ENCODE peak calls at places on chromosome 16, in six cellular contexts. U is cardiac muscle cell, L is hepatocyte, K is tibial nerve, F is thyroid gland, G is IMR-90. D is an unnamed sample. For H3K4me1 and H3K36me3, the result is how much of the 10 kb centered on the place peaks cover.

GRCh38 chr16:1343428-1344242 is 8.0 kb downstream of the TSR3 start:
- DNase-seq in U (no peak), L (no peak), K (no peak), F (no peak), G (no peak), D (peak)

GRCh38 chr16:77469639-77470038 is 34.8 kb upstream of the ADAMTS18 start:
- DNase-seq in U (no peak), L (no peak), K (no peak), F (no peak), G (no peak), D (no peak)

GRCh38 chr16:69509125-69509524 is 56.6 kb upstream of the NFAT5 start:
- DNase-seq in U (no peak), L (no peak), K (no peak), F (no peak), G (no peak), D (no peak)

GRCh38 chr16:85750827-85751641 is at the start of gene C16orf74:
- DNase-seq in U (peak), L (peak), K (no peak), F (peak), G (peak), D (peak)

GRCh38 chr16:57282510-57283213 is 1.8 kb downstream of the PLLP start:
- DNase-seq in U (no peak), L (no peak), K (no peak), F (peak), G (no peak), D (no peak)

GRCh38 chr16:30075503-30076275 is at the start of gene PPP4C:
- DNase-seq in U (peak), L (peak), K (peak), F (peak), G (peak), D (peak)

GRCh38 chr16:85995591-85996461 is 96.9 kb downstream of the IRF8 start:
- DNase-seq in U (no peak), L (peak), K (no peak), F (no peak), G (no peak), D (no peak)

GRCh38 chr16:81608515-81609209 is 164.1 kb downstream of the CMIP start:
- DNase-seq in U (peak), L (no peak), K (peak), F (no peak), G (peak), D (no peak)

GRCh38 chr16:1278456-1278855 is 22.6 kb downstream of the TPSD1 start:
- DNase-seq in U (no peak), L (no peak), K (no peak), F (no peak), G (no peak), D (peak)

GRCh38 chr16:48381201-48381600 is 4.0 kb downstream of the SIAH1 start:
- DNase-seq in U (peak), L (no peak), K (no peak), F (no peak), G (peak), D (no peak)

GRCh38 chr16:2939968-2940367 is 24.1 kb upstream of the KREMEN2 start:
- DNase-seq in U (no peak), L (no peak), K (no peak), F (no peak), G (no peak), D (no peak)

GRCh38 chr16:29915590-29916247 is 10.3 kb downstream of the KCTD13 start:
- DNase-seq in U (peak), L (no peak), K (no peak), F (no peak), G (peak), D (no peak)

GRCh38 chr16:79912592-79913310 is 312.2 kb upstream of the MAF start:
- DNase-seq in U (no peak), L (no peak), K (no peak), F (no peak), G (no peak), D (no peak)

GRCh38 chr16:81004646-81005353 is 1.9 kb downstream of the CMC2 start:
- DNase-seq in U (peak), L (peak), K (peak), F (peak), G (peak), D (peak)

GRCh38 chr16:55917373-55917919 is 42.3 kb upstream of the CES5A start:
- DNase-seq in U (no peak), L (no peak), K (no peak), F (no peak), G (no peak), D (no peak)

GRCh38 chr16:79751785-79752184 is 151.2 kb upstream of the MAF start:
- DNase-seq in U (peak), L (no peak), K (peak), F (no peak), G (no peak), D (peak)

GRCh38 chr16:47939690-47940089 is 216.1 kb downstream of the ABCC12 start:
- DNase-seq in U (no peak), L (peak), K (no peak), F (no peak), G (no peak), D (no peak)

GRCh38 chr16:52546291-52546941 is 527 bp downstream of the TOX3 start:
- DNase-seq in U (no peak), L (peak), K (no peak), F (no peak), G (no peak), D (no peak)

GRCh38 chr16:4414187-4414909 is 2.0 kb downstream of the CORO7 start:
- DNase-seq in U (no peak), L (no peak), K (no peak), F (no peak), G (no peak), D (no peak)

GRCh38 chr16:26161461-26162180 is 469.9 kb downstream of the HS3ST4 start:
- DNase-seq in U (no peak), L (no peak), K (no peak), F (no peak), G (no peak), D (no peak)

GRCh38 chr16:84143784-84144199 is 1.2 kb downstream of the HSDL1 start:
- DNase-seq in U (peak), L (peak), K (no peak), F (peak), G (no peak), D (no peak)

GRCh38 chr16:62576636-62577035 is 540.4 kb upstream of the CDH8 start:
- DNase-seq in U (no peak), L (no peak), K (no peak), F (no peak), G (no peak), D (no peak)

GRCh38 chr16:123971-124370 is 14.5 kb downstream of the NPRL3 start:
- DNase-seq in U (no peak), L (no peak), K (no peak), F (no peak), G (no peak), D (no peak)

GRCh38 chr16:85959686-85960085 is 60.7 kb downstream of the IRF8 start:
- DNase-seq in U (no peak), L (peak), K (no peak), F (no peak), G (no peak), D (no peak)

GRCh38 chr16:83806036-83806435 is 1.7 kb upstream of the HSBP1 start:
- DNase-seq in U (no peak), L (no peak), K (no peak), F (no peak), G (no peak), D (no peak)

GRCh38 chr16:56424791-56425438 is 430 bp downstream of the AMFR start:
- DNase-seq in U (peak), L (peak), K (peak), F (peak), G (no peak), D (peak)

GRCh38 chr16:396605-397004 is 394 bp upstream of the NME4 start:
- DNase-seq in U (peak), L (peak), K (no peak), F (peak), G (peak), D (peak)

GRCh38 chr16:47581114-47581513 is 120.0 kb downstream of the PHKB start:
- DNase-seq in U (no peak), L (no peak), K (no peak), F (no peak), G (no peak), D (no peak)

GRCh38 chr16:12796498-12796897 is 7.2 kb downstream of the CPPED1 start:
- DNase-seq in U (no peak), L (no peak), K (no peak), F (no peak), G (peak), D (no peak)

GRCh38 chr16:81432899-81433560 is 11.6 kb upstream of the CMIP start:
- DNase-seq in U (no peak), L (no peak), K (no peak), F (no peak), G (no peak), D (no peak)

GRCh38 chr16:89337965-89338364 is 120.5 kb downstream of the ZNF778 start:
- DNase-seq in U (no peak), L (no peak), K (no peak), F (no peak), G (no peak), D (no peak)

GRCh38 chr16:89341697-89342694 is 124.5 kb downstream of the ZNF778 start:
- DNase-seq in U (no peak), L (no peak), K (no peak), F (no peak), G (no peak), D (no peak)

GRCh38 chr16:89341274-89341673 is 123.8 kb downstream of the ZNF778 start:
- DNase-seq in U (no peak), L (no peak), K (no peak), F (no peak), G (no peak), D (no peak)

GRCh38 chr16:89335803-89336485 is 118.4 kb downstream of the ZNF778 start:
- DNase-seq in U (no peak), L (no peak), K (no peak), F (no peak), G (no peak), D (no peak)

DNA sequence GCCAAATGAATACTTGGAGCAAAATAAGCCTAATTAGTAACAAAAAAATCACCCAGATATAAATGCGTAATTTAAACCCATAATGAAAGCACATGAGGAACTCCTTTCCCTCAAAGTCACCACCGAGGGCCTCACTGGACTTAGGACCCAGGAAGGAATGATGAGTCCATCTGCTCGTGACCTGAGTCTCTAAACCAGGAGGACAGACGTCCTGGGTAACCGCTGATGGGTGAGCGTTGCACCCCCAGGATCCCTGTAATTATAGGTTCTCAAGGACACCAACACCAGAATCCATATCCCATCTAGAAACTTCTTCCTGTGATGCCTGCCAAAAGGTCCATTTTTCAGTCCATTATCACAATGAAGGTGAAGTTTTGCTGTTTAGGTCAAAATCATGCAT is 121.4 kb downstream of the ZNF778 start:
- DNase-seq in U (no peak), L (peak), K (no peak), F (no peak), G (no peak), D (no peak)
- H3K4me1 ChIP-seq in U (under half), L (under half), K (under half), F (half or more), G (under half), D (under half)

DNA sequence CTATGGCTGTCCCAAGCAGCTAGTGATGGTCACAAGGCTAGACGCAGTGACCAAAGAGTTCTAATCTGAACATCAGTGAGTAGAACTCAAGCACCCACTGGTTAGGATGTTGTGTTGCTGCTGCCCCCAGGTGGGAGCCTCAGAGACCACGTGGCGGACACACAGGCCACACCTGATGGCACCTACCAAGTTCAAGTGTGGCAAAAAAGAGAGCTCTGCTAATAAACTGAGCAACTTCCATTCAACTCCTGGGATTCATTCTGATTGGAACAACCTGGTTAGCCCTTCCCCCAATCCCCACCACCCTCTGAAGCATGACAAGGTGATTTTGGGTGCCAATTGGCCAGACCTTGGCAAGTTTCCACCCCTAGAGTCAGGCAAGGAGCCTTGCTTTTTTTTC is 3.5 kb upstream of the LCMT1 start:
- DNase-seq in U (no peak), L (no peak), K (no peak), F (no peak), G (no peak), D (no peak)
- H3K36me3 ChIP-seq in U (under half), L (under half), K (under half), F (under half), G (under half), D (under half)

GRCh38 chr16:24093049-24093448 is 163.1 kb upstream of the CACNG3 start:
- DNase-seq in U (no peak), L (no peak), K (no peak), F (no peak), G (no peak), D (no peak)

GRCh38 chr16:24091125-24091524 is 165.0 kb upstream of the CACNG3 start:
- DNase-seq in U (no peak), L (no peak), K (no peak), F (no peak), G (no peak), D (no peak)

GRCh38 chr16:24088767-24089166 is 167.4 kb upstream of the CACNG3 start:
- DNase-seq in U (no peak), L (peak), K (no peak), F (no peak), G (no peak), D (no peak)

GRCh38 chr16:24098896-24099295 is 157.2 kb upstream of the CACNG3 start:
- DNase-seq in U (no peak), L (no peak), K (no peak), F (no peak), G (no peak), D (no peak)

GRCh38 chr16:24094660-24095059 is 161.5 kb upstream of the CACNG3 start:
- DNase-seq in U (no peak), L (no peak), K (no peak), F (no peak), G (no peak), D (no peak)
- H3K4me1 ChIP-seq in U (under half), L (under half), K (under half), F (under half), G (under half), D (under half)

GRCh38 chr16:88723911-88724310 is 17.6 kb downstream of the CTU2 start:
- DNase-seq in U (no peak), L (no peak), K (no peak), F (no peak), G (no peak), D (no peak)

GRCh38 chr16:88722784-88723506 is 16.6 kb downstream of the CTU2 start:
- DNase-seq in U (no peak), L (no peak), K (no peak), F (no peak), G (no peak), D (no peak)

GRCh38 chr16:88724855-88725555 is 18.7 kb downstream of the CTU2 start:
- DNase-seq in U (no peak), L (no peak), K (no peak), F (no peak), G (no peak), D (no peak)

GRCh38 chr16:88721815-88722755 is 15.8 kb downstream of the CTU2 start:
- DNase-seq in U (no peak), L (no peak), K (no peak), F (no peak), G (no peak), D (no peak)

GRCh38 chr16:88723507-88723887 is 17.2 kb downstream of the CTU2 start:
- DNase-seq in U (no peak), L (no peak), K (no peak), F (no peak), G (no peak), D (no peak)
- H3K36me3 ChIP-seq in U (under half), L (under half), K (half or more), F (half or more), G (half or more), D (under half)

GRCh38 chr16:67163164-67163902 is 1.2 kb upstream of the HSF4 start:
- DNase-seq in U (peak), L (no peak), K (peak), F (peak), G (peak), D (peak)

GRCh38 chr16:67163903-67164558 is 514 bp upstream of the HSF4 start:
- DNase-seq in U (no peak), L (no peak), K (no peak), F (peak), G (no peak), D (no peak)

GRCh38 chr16:67165121-67166034 is 833 bp downstream of the HSF4 start:
- DNase-seq in U (peak), L (no peak), K (no peak), F (peak), G (no peak), D (no peak)

GRCh38 chr16:67166035-67166882 is 1.7 kb downstream of the HSF4 start:
- DNase-seq in U (no peak), L (no peak), K (no peak), F (no peak), G (no peak), D (no peak)

DNA sequence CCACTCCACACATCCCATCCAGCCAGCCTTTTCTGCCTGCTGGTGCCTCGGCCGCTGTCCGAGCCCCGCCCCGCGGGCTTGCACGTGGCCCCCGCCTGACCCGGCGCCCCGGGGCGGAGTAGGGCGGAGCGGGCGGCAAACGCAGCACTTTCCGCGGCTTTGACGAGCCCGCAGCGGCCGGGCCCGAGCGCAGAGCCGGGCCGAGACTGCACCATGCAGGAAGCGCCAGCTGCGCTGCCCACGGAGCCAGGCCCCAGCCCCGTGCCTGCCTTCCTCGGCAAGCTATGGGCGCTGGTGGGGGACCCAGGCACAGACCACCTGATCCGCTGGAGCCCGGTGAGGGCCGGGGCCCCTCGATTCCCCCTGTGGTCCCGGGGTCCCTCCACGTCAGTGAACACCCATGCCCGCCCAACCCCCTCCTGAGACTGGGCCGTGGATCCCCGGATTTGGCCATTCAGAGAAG is at the start of gene HSF4:
- DNase-seq in U (peak), L (peak), K (peak), F (peak), G (no peak), D (peak)
- H3K4me1 ChIP-seq in U (under half), L (under half), K (under half), F (under half), G (under half), D (under half)

DNA sequence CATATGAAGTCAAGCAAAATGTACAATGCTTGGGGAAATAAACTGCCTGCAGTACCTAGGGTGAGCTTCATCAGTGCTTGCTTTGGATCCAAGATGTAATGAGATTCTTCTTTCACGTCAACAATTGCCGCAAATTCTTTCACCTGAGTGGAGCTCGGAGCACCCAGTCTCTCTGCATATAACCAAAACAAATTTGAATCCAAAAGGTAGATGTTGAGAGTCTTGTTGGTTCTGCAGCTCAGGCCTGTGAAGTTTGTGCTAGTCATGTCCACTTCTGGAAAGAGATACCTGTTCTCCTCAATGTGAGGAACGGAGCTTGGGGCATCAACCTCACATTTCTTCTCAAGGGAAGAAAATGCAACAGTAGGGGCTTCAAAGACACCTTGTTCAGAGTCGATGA is 23.0 kb downstream of the SNN start:
- DNase-seq in U (no peak), L (no peak), K (no peak), F (no peak), G (no peak), D (no peak)
- H3K36me3 ChIP-seq in U (under half), L (under half), K (half or more), F (under half), G (under half), D (under half)

GRCh38 chr16:10001258-10001785 is 180.9 kb downstream of the GRIN2A start:
- DNase-seq in U (no peak), L (no peak), K (no peak), F (no peak), G (no peak), D (no peak)
- H3K4me1 ChIP-seq in U (under half), L (under half), K (under half), F (under half), G (under half), D (under half)

GRCh38 chr16:27544671-27545070 is 5.0 kb downstream of the GTF3C1 start:
- DNase-seq in U (no peak), L (no peak), K (no peak), F (no peak), G (no peak), D (no peak)
- H3K36me3 ChIP-seq in U (under half), L (under half), K (half or more), F (half or more), G (under half), D (under half)

D was measured in testis.